ENCODE peak calls at places on chromosome 14, in four cellular contexts. One of them, this sample, is unnamed.

GRCh38 chr14:41986726-41987125 is 380.1 kb downstream of the LRFN5 start:
- DNase-seq in cardiac muscle cell: peak; percentile 19
- DNase-seq in fibroblast of mammary gland: peak; percentile 59
- DNase-seq in left lung: no peak
- DNase-seq in this sample: no peak

GRCh38 chr14:34482463-34482862 is 20.4 kb upstream of the SPTSSA start:
- DNase-seq in cardiac muscle cell: no peak
- DNase-seq in left lung: no peak
- DNase-seq in fibroblast of mammary gland: no peak
- DNase-seq in this sample: no peak

GRCh38 chr14:36658091-36659009 is 3.3 kb upstream of the PAX9 start:
- DNase-seq in fibroblast of mammary gland: no peak
- DNase-seq in cardiac muscle cell: no peak
- DNase-seq in left lung: peak; percentile 68
- DNase-seq in this sample: no peak

GRCh38 chr14:91424813-91425719 is 7.4 kb upstream of the CCDC88C start:
- DNase-seq in left lung: no peak
- DNase-seq in cardiac muscle cell: peak; percentile 15
- DNase-seq in fibroblast of mammary gland: no peak
- DNase-seq in this sample: no peak

GRCh38 chr14:60510976-60511599 is 2.1 kb downstream of the SIX6 start:
- DNase-seq in left lung: peak; percentile 68
- DNase-seq in cardiac muscle cell: no peak
- DNase-seq in fibroblast of mammary gland: no peak
- DNase-seq in this sample: no peak

GRCh38 chr14:20757963-20758362 is 10.2 kb upstream of the EDDM3B start:
- DNase-seq in left lung: no peak
- DNase-seq in cardiac muscle cell: no peak
- DNase-seq in fibroblast of mammary gland: no peak
- DNase-seq in this sample: no peak

GRCh38 chr14:90140298-90140955 is 78.6 kb downstream of the KCNK13 start:
- DNase-seq in fibroblast of mammary gland: peak; percentile 3
- DNase-seq in left lung: no peak
- DNase-seq in cardiac muscle cell: no peak
- DNase-seq in this sample: no peak

GRCh38 chr14:57189070-57189469 is 79.6 kb downstream of the EXOC5 start:
- DNase-seq in left lung: no peak
- DNase-seq in fibroblast of mammary gland: peak; percentile 46
- DNase-seq in cardiac muscle cell: peak; percentile 45
- DNase-seq in this sample: no peak

GRCh38 chr14:47919994-47920393 is 244.6 kb upstream of the MDGA2 start:
- DNase-seq in cardiac muscle cell: no peak
- DNase-seq in fibroblast of mammary gland: no peak
- DNase-seq in left lung: peak; percentile 50
- DNase-seq in this sample: no peak

GRCh38 chr14:35708072-35708471 is 101.0 kb downstream of the RALGAPA1 start:
- DNase-seq in fibroblast of mammary gland: no peak
- DNase-seq in cardiac muscle cell: no peak
- DNase-seq in left lung: no peak
- DNase-seq in this sample: no peak

GRCh38 chr14:76937181-76938091 is 91.1 kb downstream of the IRF2BPL start:
- DNase-seq in cardiac muscle cell: peak; percentile 91
- DNase-seq in fibroblast of mammary gland: peak; percentile 87
- DNase-seq in left lung: no peak
- DNase-seq in this sample: peak; percentile 77

GRCh38 chr14:68734231-68734732 is 58.6 kb downstream of the ZFP36L1 start:
- DNase-seq in cardiac muscle cell: no peak
- DNase-seq in left lung: no peak
- DNase-seq in fibroblast of mammary gland: no peak
- DNase-seq in this sample: no peak

GRCh38 chr14:92755495-92755894 is 7.1 kb upstream of the LGMN start:
- DNase-seq in cardiac muscle cell: peak; percentile 57
- DNase-seq in left lung: no peak
- DNase-seq in fibroblast of mammary gland: peak; percentile 60
- DNase-seq in this sample: no peak

This sample was measured in right atrium auricular region.